ENCODE peak calls at places on chromosomes 12 and 14, in ten cellular contexts. C is endothelial cell; M is kidney; O is CD4-positive, alpha-beta T cell; R is astrocyte of the spinal cord; J is Calu3; N is fibroblast of pulmonary artery; Z is glutamatergic neuron; G is RWPE2; F is AG09309. I is an unnamed sample.

GRCh38 chr12:93886533-93887511 is 209.6 kb downstream of the CRADD start:
- DNase-seq in Z (no peak), J (no peak), C (no peak), G (no peak), O (no peak), N (no peak), M (no peak), R (peak; percentile 81), F (peak; percentile 94), I (no peak)

GRCh38 chr14:99733551-99734405 is 49.7 kb downstream of the CYP46A1 start:
- DNase-seq in J (no peak), F (no peak), Z (peak; percentile 19), M (peak; percentile 88), C (peak; percentile 62), O (no peak), G (peak; percentile 66), N (no peak), R (no peak), I (peak; percentile 81)

GRCh38 chr14:22614240-22614799 is 16.2 kb downstream of the ABHD4 start:
- DNase-seq in Z (no peak), O (no peak), N (peak; percentile 91), F (peak; percentile 99), R (peak; percentile 96), M (no peak), G (peak; percentile 88), J (peak; percentile 73), C (no peak), I (no peak)

GRCh38 chr12:42698213-42698612 is 108.7 kb upstream of the PRICKLE1 start:
- DNase-seq in J (no peak), N (peak; percentile 83), O (no peak), G (no peak), C (no peak), R (no peak), M (no peak), Z (no peak), F (peak; percentile 90), I (no peak)

GRCh38 chr12:121328620-121329019 is 23.6 kb downstream of the ANAPC5 start:
- DNase-seq in Z (no peak), M (no peak), N (no peak), C (no peak), J (no peak), G (no peak), R (no peak), F (no peak), O (no peak), I (no peak)

GRCh38 chr12:49389092-49389703 is 21.9 kb downstream of the SPATS2 start:
- DNase-seq in O (peak; percentile 54), J (no peak), F (no peak), C (peak; percentile 62), G (no peak), M (peak; percentile 73), R (no peak), N (no peak), Z (peak; percentile 82), I (no peak)

GRCh38 chr12:107064243-107064642 is 29.1 kb downstream of the CRY1 start:
- DNase-seq in R (no peak), O (no peak), C (no peak), M (no peak), J (no peak), G (no peak), Z (no peak), N (no peak), F (no peak), I (no peak)

GRCh38 chr14:81430284-81430683 is 30.2 kb upstream of the STON2 start:
- DNase-seq in Z (no peak), N (no peak), C (no peak), J (no peak), R (no peak), F (no peak), G (no peak), O (no peak), M (no peak), I (no peak)

GRCh38 chr14:52840916-52841315 is 49.5 kb upstream of the GNPNAT1 start:
- DNase-seq in G (no peak), N (peak; percentile 68), C (no peak), F (no peak), Z (no peak), R (peak; percentile 57), O (no peak), J (no peak), M (no peak), I (no peak)

GRCh38 chr12:65495233-65495632 is 216.8 kb downstream of the MSRB3 start:
- DNase-seq in F (no peak), C (no peak), J (peak; percentile 18), N (peak; percentile 40), R (peak; percentile 78), G (no peak), Z (no peak), O (no peak), M (no peak), I (no peak)

GRCh38 chr14:79629372-79629771 is 581.9 kb downstream of the DIO2 start:
- DNase-seq in C (no peak), G (no peak), O (no peak), J (no peak), F (no peak), M (no peak), N (no peak), Z (no peak), R (no peak), I (no peak)

GRCh38 chr14:79629891-79630560 is 581.3 kb downstream of the DIO2 start:
- DNase-seq in Z (no peak), O (no peak), F (no peak), G (no peak), N (peak; percentile 7), M (no peak), C (no peak), J (no peak), R (no peak), I (no peak)

GRCh38 chr14:79627058-79627457 is 584.2 kb downstream of the DIO2 start:
- DNase-seq in C (no peak), J (no peak), G (no peak), N (no peak), O (no peak), R (no peak), Z (no peak), M (no peak), F (no peak), I (no peak)

GRCh38 chr14:79630561-79630960 is 580.7 kb downstream of the DIO2 start:
- DNase-seq in C (no peak), O (no peak), R (no peak), J (no peak), G (no peak), N (no peak), M (no peak), Z (no peak), F (no peak), I (no peak)

DNA sequence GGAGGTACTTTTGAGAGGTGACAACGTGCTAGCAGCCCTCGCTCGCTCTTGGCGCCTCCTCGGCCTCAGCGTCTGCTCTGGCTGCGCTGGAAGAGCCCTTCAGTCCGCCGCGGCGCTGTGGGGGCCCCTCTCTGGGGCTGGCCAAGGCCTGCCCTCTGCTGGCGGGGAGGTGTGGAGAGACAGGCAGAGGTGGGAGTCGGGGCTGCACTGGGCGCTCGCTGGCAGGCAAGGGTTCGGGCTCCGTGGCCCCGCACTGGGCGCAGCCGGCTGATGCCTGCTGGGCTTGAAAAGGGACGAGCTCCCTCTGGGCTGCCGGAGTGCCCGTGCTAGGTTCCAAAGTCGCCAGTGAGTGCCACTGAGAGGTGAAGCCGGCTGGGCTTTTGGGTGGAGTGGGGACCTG is 580.0 kb downstream of the DIO2 start:
- DNase-seq in C (no peak), O (no peak), N (no peak), R (no peak), G (peak; percentile 52), M (peak; percentile 59), Z (no peak), F (no peak), J (no peak), I (no peak)
- TF ChIP-seq CTCF in C (no peak), O (no peak), N (no peak), R (no peak), G (no peak), M (no peak), Z (no peak), F (no peak), J (no peak), I (no peak)

DNA sequence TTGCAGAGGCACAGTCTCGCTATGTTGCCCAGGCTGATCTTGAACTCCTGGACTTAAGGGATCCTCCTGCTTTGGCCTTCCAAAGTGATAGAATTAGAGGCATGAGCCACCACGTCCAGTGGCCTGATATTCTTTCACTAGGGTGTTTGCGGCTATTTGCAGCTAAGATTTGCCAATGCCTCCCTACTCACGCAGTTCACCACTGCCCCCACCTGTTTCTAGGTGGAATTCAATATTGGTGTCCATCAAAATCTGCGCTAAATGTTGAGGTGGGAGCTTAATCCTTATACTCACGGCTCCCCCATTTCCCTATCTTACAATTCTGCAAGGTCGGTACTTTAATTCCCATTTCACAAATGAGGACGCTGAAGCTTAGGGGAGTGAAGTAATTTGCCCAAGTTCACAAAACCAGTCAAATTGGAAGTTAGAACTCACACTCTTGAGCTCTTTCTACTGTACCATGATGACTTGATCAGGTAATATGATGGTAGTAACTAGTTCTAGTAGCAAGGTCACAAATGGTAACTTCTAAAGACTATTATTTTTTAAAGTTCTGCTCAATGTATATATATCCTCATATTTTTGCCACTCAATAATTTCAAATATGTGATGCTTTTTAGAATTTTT is 22.1 kb upstream of the LRRC9 start:
- DNase-seq in Z (peak; percentile 43), J (peak; percentile 42), F (no peak), O (no peak), N (peak; percentile 61), R (peak; percentile 45), M (no peak), C (peak; percentile 53), G (no peak), I (no peak)
- TF ChIP-seq CTCF in Z (peak; percentile 6), J (peak; percentile 21), F (peak; percentile 22), O (no peak), N (peak; percentile 66), R (peak; percentile 62), M (peak; percentile 38), C (peak; percentile 55), G (peak; percentile 79), I (peak; percentile 58)

GRCh38 chr12:6110006-6110405 is 14.5 kb downstream of the VWF start:
- DNase-seq in Z (no peak), C (no peak), N (peak; percentile 42), J (no peak), R (no peak), G (no peak), M (no peak), O (no peak), F (no peak), I (no peak)

GRCh38 chr12:6106208-6106607 is 18.3 kb downstream of the VWF start:
- DNase-seq in F (no peak), O (no peak), G (no peak), M (no peak), C (no peak), N (no peak), R (no peak), Z (no peak), J (no peak), I (no peak)

GRCh38 chr12:6104842-6105241 is 19.6 kb downstream of the VWF start:
- DNase-seq in F (no peak), R (no peak), Z (no peak), M (no peak), C (no peak), O (no peak), J (no peak), N (no peak), G (no peak), I (no peak)

GRCh38 chr12:6104027-6104426 is 20.4 kb downstream of the VWF start:
- DNase-seq in F (no peak), Z (no peak), N (no peak), R (no peak), G (no peak), C (no peak), O (no peak), M (no peak), J (no peak), I (no peak)
- TF ChIP-seq CTCF in F (no peak), Z (no peak), N (no peak), R (no peak), G (no peak), C (no peak), O (no peak), M (no peak), J (no peak), I (no peak)

GRCh38 chr14:65359503-65359902 is 53.0 kb upstream of the FUT8 start:
- DNase-seq in N (peak; percentile 72), F (no peak), Z (no peak), O (no peak), G (no peak), J (no peak), R (no peak), M (no peak), C (no peak), I (no peak)
- TF ChIP-seq CTCF in N (peak; percentile 20), F (no peak), Z (no peak), O (no peak), G (peak; percentile 51), J (no peak), R (no peak), M (no peak), C (no peak), I (peak; percentile 39)

I was measured in chondrocyte.